ENCODE peak calls at places on chromosomes 12 and 14, in ten cellular contexts. V, U, N, B, Z, F, W, P, K and S are unnamed samples.

GRCh38 chr12:124422142-124422569 is 127.3 kb downstream of the RFLNA start:
- DNase-seq in V (peak), U (peak), N (peak), B (no peak), Z (no peak), F (no peak), W (no peak), P (peak), K (no peak), S (peak)

GRCh38 chr14:102500190-102500661 is 9.3 kb downstream of the ANKRD9 start:
- DNase-seq in V (peak), U (peak), N (no peak), B (no peak), Z (peak), F (no peak), W (peak), P (no peak), K (peak), S (no peak)

GRCh38 chr14:101352567-101352966 is 208.7 kb upstream of the DIO3 start:
- DNase-seq in V (no peak), U (no peak), N (no peak), B (no peak), Z (no peak), F (no peak), W (no peak), P (no peak), K (no peak), S (no peak)

GRCh38 chr14:102557434-102558226 is 34.8 kb upstream of the RCOR1 start:
- DNase-seq in V (no peak), U (no peak), N (no peak), B (no peak), Z (peak), F (no peak), W (no peak), P (no peak), K (no peak), S (no peak)

GRCh38 chr12:113244015-113244983 is 23.0 kb downstream of the TPCN1 start:
- DNase-seq in V (peak), U (no peak), N (peak), B (no peak), Z (no peak), F (no peak), W (no peak), P (no peak), K (no peak), S (no peak)

GRCh38 chr12:19398376-19399363 is 40.6 kb upstream of the AEBP2 start:
- DNase-seq in V (no peak), U (peak), N (no peak), B (no peak), Z (no peak), F (no peak), W (no peak), P (no peak), K (no peak), S (no peak)

GRCh38 chr14:98227000-98227726 is 1044.8 kb downstream of the BCL11B start:
- DNase-seq in V (no peak), U (no peak), N (no peak), B (no peak), Z (no peak), F (no peak), W (no peak), P (no peak), K (no peak), S (no peak)

GRCh38 chr14:104159990-104160389 is 21.6 kb downstream of the KIF26A start:
- DNase-seq in V (no peak), U (no peak), N (no peak), B (no peak), Z (no peak), F (no peak), W (no peak), P (no peak), K (no peak), S (no peak)

GRCh38 chr12:98592825-98593322 is 612 bp upstream of the SLC25A3 start:
- DNase-seq in V (no peak), U (no peak), N (no peak), B (no peak), Z (no peak), F (no peak), W (no peak), P (no peak), K (no peak), S (no peak)

GRCh38 chr12:96210376-96211055 is 16.3 kb downstream of the ELK3 start:
- DNase-seq in V (no peak), U (no peak), N (no peak), B (no peak), Z (no peak), F (no peak), W (no peak), P (no peak), K (no peak), S (no peak)

GRCh38 chr12:88399811-88400210 is 180.5 kb downstream of the KITLG start:
- DNase-seq in V (no peak), U (no peak), N (no peak), B (no peak), Z (no peak), F (no peak), W (no peak), P (no peak), K (no peak), S (no peak)

GRCh38 chr14:67311868-67312267 is 47.7 kb downstream of the ATP6V1D start:
- DNase-seq in V (no peak), U (no peak), N (no peak), B (no peak), Z (no peak), F (no peak), W (no peak), P (no peak), K (no peak), S (no peak)

GRCh38 chr12:81080431-81080983 is 2.6 kb downstream of the ACSS3 start:
- DNase-seq in V (peak), U (peak), N (no peak), B (no peak), Z (no peak), F (no peak), W (peak), P (no peak), K (peak), S (no peak)

GRCh38 chr12:66653801-66654200 is 25.1 kb downstream of the GRIP1 start:
- DNase-seq in V (no peak), U (no peak), N (no peak), B (no peak), Z (no peak), F (no peak), W (no peak), P (no peak), K (no peak), S (no peak)

GRCh38 chr12:64123448-64123847 is 98.6 kb downstream of the KICS2 start:
- DNase-seq in V (no peak), U (no peak), N (no peak), B (no peak), Z (no peak), F (no peak), W (no peak), P (no peak), K (no peak), S (no peak)

GRCh38 chr12:114167431-114167830 is 201.3 kb upstream of the RBM19 start:
- DNase-seq in V (no peak), U (peak), N (no peak), B (no peak), Z (no peak), F (peak), W (peak), P (no peak), K (peak), S (no peak)

GRCh38 chr14:104432611-104433231 is 146.8 kb upstream of the C14orf180 start:
- DNase-seq in V (no peak), U (no peak), N (no peak), B (no peak), Z (peak), F (no peak), W (no peak), P (no peak), K (no peak), S (no peak)

GRCh38 chr12:109963743-109964429 is 32.3 kb downstream of the GIT2 start:
- DNase-seq in V (no peak), U (peak), N (no peak), B (no peak), Z (no peak), F (peak), W (peak), P (no peak), K (peak), S (no peak)

GRCh38 chr12:95480230-95480629 is 6.3 kb downstream of the METAP2 start:
- DNase-seq in V (no peak), U (no peak), N (no peak), B (no peak), Z (no peak), F (no peak), W (no peak), P (no peak), K (no peak), S (no peak)

GRCh38 chr12:52627395-52628110 is 9.2 kb upstream of the KRT73 start:
- DNase-seq in V (no peak), U (no peak), N (no peak), B (no peak), Z (no peak), F (no peak), W (no peak), P (peak), K (no peak), S (no peak)

GRCh38 chr12:109778684-109779083 is 54.5 kb downstream of the TRPV4 start:
- DNase-seq in V (no peak), U (no peak), N (no peak), B (no peak), Z (no peak), F (no peak), W (no peak), P (no peak), K (no peak), S (no peak)

GRCh38 chr14:57346741-57347140 is 43.6 kb upstream of the NAA30 start:
- DNase-seq in V (no peak), U (no peak), N (no peak), B (no peak), Z (no peak), F (no peak), W (no peak), P (peak), K (no peak), S (no peak)

GRCh38 chr12:75944097-75944904 is 87.3 kb downstream of the PHLDA1 start:
- DNase-seq in V (peak), U (peak), N (peak), B (peak), Z (no peak), F (peak), W (peak), P (no peak), K (peak), S (peak)

GRCh38 chr12:109492371-109492770 is 14.9 kb downstream of the UBE3B start:
- DNase-seq in V (peak), U (no peak), N (no peak), B (no peak), Z (no peak), F (no peak), W (no peak), P (no peak), K (no peak), S (no peak)

GRCh38 chr14:85159726-85160125 is 370.2 kb upstream of the FLRT2 start:
- DNase-seq in V (no peak), U (no peak), N (no peak), B (no peak), Z (no peak), F (no peak), W (no peak), P (no peak), K (no peak), S (no peak)